ENCODE peak calls at places on chromosome 3, in four cellular contexts. One of them, this sample, is unnamed.

GRCh38 chr3:191912616-191913204 is 451.7 kb downstream of the PYDC2 start:
- DNase-seq in A549: no peak
- DNase-seq in K562: no peak
- DNase-seq in HepG2: no peak
- DNase-seq in this sample: no peak

GRCh38 chr3:113496924-113497323 is 18.0 kb downstream of the SPICE1 start:
- DNase-seq in A549: no peak
- DNase-seq in K562: no peak
- DNase-seq in HepG2: no peak
- DNase-seq in this sample: no peak

GRCh38 chr3:189278211-189278610 is 106.4 kb downstream of the TPRG1 start:
- DNase-seq in A549: no peak
- DNase-seq in K562: no peak
- DNase-seq in HepG2: no peak
- DNase-seq in this sample: no peak

GRCh38 chr3:125052671-125053303 is 3.0 kb downstream of the HEG1 start:
- DNase-seq in A549: no peak
- DNase-seq in K562: no peak
- DNase-seq in HepG2: peak
- DNase-seq in this sample: no peak

GRCh38 chr3:30658328-30659052 is 52.1 kb downstream of the TGFBR2 start:
- DNase-seq in A549: no peak
- DNase-seq in K562: no peak
- DNase-seq in HepG2: peak
- DNase-seq in this sample: no peak

GRCh38 chr3:131494706-131495105 is 8.1 kb downstream of the MRPL3 start:
- DNase-seq in A549: no peak
- DNase-seq in K562: no peak
- DNase-seq in HepG2: no peak
- DNase-seq in this sample: no peak

GRCh38 chr3:141998674-141999290 is 122.3 kb downstream of the ATP1B3 start:
- DNase-seq in A549: peak
- DNase-seq in K562: no peak
- DNase-seq in HepG2: peak
- DNase-seq in this sample: no peak

GRCh38 chr3:66378256-66378655 is 122.6 kb downstream of the LRIG1 start:
- DNase-seq in A549: peak
- DNase-seq in K562: peak
- DNase-seq in HepG2: no peak
- DNase-seq in this sample: peak

GRCh38 chr3:180359381-180360279 is 242.3 kb upstream of the TTC14 start:
- DNase-seq in A549: no peak
- DNase-seq in K562: no peak
- DNase-seq in HepG2: no peak
- DNase-seq in this sample: no peak

GRCh38 chr3:127556565-127556964 is 34.0 kb downstream of the TPRA1 start:
- DNase-seq in A549: no peak
- DNase-seq in K562: no peak
- DNase-seq in HepG2: no peak
- DNase-seq in this sample: peak

GRCh38 chr3:15693340-15693739 is 91.8 kb downstream of the BTD start:
- DNase-seq in A549: no peak
- DNase-seq in K562: no peak
- DNase-seq in HepG2: no peak
- DNase-seq in this sample: no peak

GRCh38 chr3:98558100-98558499 is 26.3 kb downstream of the GPR15 start:
- DNase-seq in A549: no peak
- DNase-seq in K562: no peak
- DNase-seq in HepG2: no peak
- DNase-seq in this sample: no peak

GRCh38 chr3:190036631-190037030 is 84.1 kb downstream of the P3H2 start:
- DNase-seq in A549: no peak
- DNase-seq in K562: no peak
- DNase-seq in HepG2: no peak
- DNase-seq in this sample: no peak

GRCh38 chr3:173138031-173138430 is 3.0 kb downstream of the SPATA16 start:
- DNase-seq in A549: no peak
- DNase-seq in K562: no peak
- DNase-seq in HepG2: no peak
- DNase-seq in this sample: no peak

GRCh38 chr3:126516152-126516935 is 1.2 kb downstream of the UROC1 start:
- DNase-seq in A549: no peak
- DNase-seq in K562: no peak
- DNase-seq in HepG2: no peak
- DNase-seq in this sample: no peak

GRCh38 chr3:40737343-40737742 is 212.6 kb downstream of the ZNF621 start:
- DNase-seq in A549: no peak
- DNase-seq in K562: no peak
- DNase-seq in HepG2: no peak
- DNase-seq in this sample: no peak

GRCh38 chr3:139117136-139117675 is 72.5 kb upstream of the PRR23C start:
- DNase-seq in A549: no peak
- DNase-seq in K562: no peak
- DNase-seq in HepG2: no peak
- DNase-seq in this sample: no peak

GRCh38 chr3:100882571-100882981 is 110.6 kb downstream of the ABI3BP start:
- DNase-seq in A549: no peak
- DNase-seq in K562: no peak
- DNase-seq in HepG2: no peak
- DNase-seq in this sample: no peak
- TF ChIP-seq HMGXB4 in A549: no peak
- TF ChIP-seq HMGXB4 in K562: no peak
- TF ChIP-seq HMGXB4 in HepG2: no peak
- TF ChIP-seq HMGXB4 in this sample: no peak

DNA sequence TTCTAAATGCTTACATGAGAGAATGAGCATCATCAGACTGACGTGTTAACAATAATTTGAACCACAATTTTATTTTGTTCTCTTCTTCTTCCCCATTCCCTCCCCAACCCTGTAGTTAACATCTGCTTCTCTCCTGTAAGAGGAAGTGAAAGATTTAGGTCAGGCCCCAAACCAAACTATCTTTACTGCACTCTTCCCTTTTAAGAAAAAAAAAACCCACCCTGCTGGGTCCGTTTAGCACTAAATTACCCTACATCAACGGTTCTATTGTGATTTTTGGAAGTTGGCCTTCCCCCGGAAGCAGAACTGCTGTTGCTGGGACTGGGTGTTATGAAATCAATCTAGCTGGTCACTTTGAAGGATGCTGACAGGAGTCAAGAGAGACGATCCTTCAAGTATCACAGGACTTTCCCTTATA is 49.4 kb downstream of the NFKBIZ start:
- DNase-seq in A549: no peak
- DNase-seq in K562: no peak
- DNase-seq in HepG2: no peak
- DNase-seq in this sample: no peak
- TF ChIP-seq HMGXB4 in A549: no peak
- TF ChIP-seq HMGXB4 in K562: no peak
- TF ChIP-seq HMGXB4 in HepG2: no peak
- TF ChIP-seq HMGXB4 in this sample: no peak

GRCh38 chr3:107973152-107973551 is 117.7 kb downstream of the CD47 start:
- DNase-seq in A549: no peak
- DNase-seq in K562: no peak
- DNase-seq in HepG2: no peak
- DNase-seq in this sample: no peak

GRCh38 chr3:107971181-107971580 is 119.7 kb downstream of the CD47 start:
- DNase-seq in A549: no peak
- DNase-seq in K562: no peak
- DNase-seq in HepG2: no peak
- DNase-seq in this sample: no peak

GRCh38 chr3:107966261-107966660 is 124.6 kb downstream of the CD47 start:
- DNase-seq in A549: no peak
- DNase-seq in K562: no peak
- DNase-seq in HepG2: no peak
- DNase-seq in this sample: no peak

GRCh38 chr3:107969525-107969924 is 121.3 kb downstream of the CD47 start:
- DNase-seq in A549: no peak
- DNase-seq in K562: no peak
- DNase-seq in HepG2: no peak
- DNase-seq in this sample: no peak

GRCh38 chr3:107969994-107970896 is 120.6 kb downstream of the CD47 start:
- DNase-seq in A549: no peak
- DNase-seq in K562: no peak
- DNase-seq in HepG2: peak
- DNase-seq in this sample: no peak
- TF ChIP-seq HMGXB4 in A549: no peak
- TF ChIP-seq HMGXB4 in K562: no peak
- TF ChIP-seq HMGXB4 in HepG2: no peak
- TF ChIP-seq HMGXB4 in this sample: no peak

GRCh38 chr3:88807471-88808090 is 299.8 kb upstream of the EPHA3 start:
- DNase-seq in A549: no peak
- DNase-seq in K562: no peak
- DNase-seq in HepG2: no peak
- DNase-seq in this sample: no peak
- TF ChIP-seq HMGXB4 in A549: no peak
- TF ChIP-seq HMGXB4 in K562: no peak
- TF ChIP-seq HMGXB4 in HepG2: no peak
- TF ChIP-seq HMGXB4 in this sample: no peak

DNA sequence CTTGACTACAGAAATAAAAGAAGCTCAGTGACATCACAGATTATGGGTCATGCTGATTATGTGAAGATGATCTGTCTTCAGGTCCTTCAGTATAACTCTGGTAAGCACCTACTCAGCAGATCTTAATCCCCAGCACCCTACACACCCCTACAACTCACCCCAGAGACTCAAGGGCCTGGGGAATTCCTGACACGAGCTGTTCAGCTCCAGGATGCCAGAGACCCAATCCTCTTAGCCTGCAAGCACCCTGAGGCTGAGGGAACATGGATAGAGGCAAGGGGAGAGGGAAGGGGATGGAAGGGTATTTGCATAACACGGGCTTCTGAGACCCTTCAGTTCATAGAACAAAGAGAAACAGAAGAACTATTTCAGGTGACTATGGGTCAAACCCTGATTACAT is 13.0 kb downstream of the GLB1 start:
- DNase-seq in A549: no peak
- DNase-seq in K562: no peak
- DNase-seq in HepG2: no peak
- DNase-seq in this sample: no peak
- TF ChIP-seq HMGXB4 in A549: no peak
- TF ChIP-seq HMGXB4 in K562: no peak
- TF ChIP-seq HMGXB4 in HepG2: no peak
- TF ChIP-seq HMGXB4 in this sample: no peak